ENCODE peak calls at places on chromosome 21, in ten cellular contexts. P is lung microvascular endothelial cell; C is iPS DF 6.9; B is stimulated activated naive B cell treated with anti-CD40 and anti-IgM and Interleukin-4, amounts not matched to agents 10 μg/mL and 1 μg/mL and 100 μg/mL, for 72 hours; R is kidney; O is hypothalamus; H is M059J; N is NCI-H446 treated with DMSO at 0.1 percent for 48 hours; J is amniotic stem cell; Q is fibroblast of the conjunctiva. I is an unnamed sample.

GRCh38 chr21:36211660-36212512 is 55.3 kb downstream of the DOP1B start:
- DNase-seq in N (no peak), P (peak; percentile 30), H (peak; percentile 97), R (peak; percentile 5), J (peak; percentile 46), C (no peak), Q (peak; percentile 42), B (no peak), O (no peak), I (peak; percentile 89)

GRCh38 chr21:34692458-34693020 is 23.7 kb downstream of the CLIC6 start:
- DNase-seq in O (no peak), B (no peak), Q (no peak), P (no peak), C (no peak), H (no peak), N (no peak), R (no peak), J (no peak), I (no peak)

GRCh38 chr21:41970099-41970391 is 16.2 kb upstream of the C2CD2 start:
- DNase-seq in O (no peak), H (no peak), B (no peak), Q (no peak), N (no peak), P (no peak), C (no peak), J (no peak), R (no peak), I (no peak)

GRCh38 chr21:39125752-39126485 is 57.3 kb downstream of the PSMG1 start:
- DNase-seq in H (peak; percentile 80), P (peak; percentile 76), B (peak; percentile 16), R (no peak), J (peak; percentile 65), N (peak; percentile 4), Q (peak; percentile 69), O (no peak), C (peak; percentile 77), I (peak; percentile 70)

GRCh38 chr21:15932681-15933200 is 203.0 kb downstream of the USP25 start:
- DNase-seq in O (no peak), J (no peak), Q (no peak), N (no peak), B (no peak), H (no peak), C (no peak), R (no peak), P (no peak), I (no peak)

GRCh38 chr21:37139902-37140301 is 66.8 kb downstream of the TTC3 start:
- DNase-seq in P (no peak), N (no peak), Q (no peak), O (no peak), C (peak; percentile 18), R (no peak), B (no peak), J (no peak), H (peak; percentile 55), I (no peak)

GRCh38 chr21:41562101-41563000 is 54.4 kb upstream of the TMPRSS2 start:
- DNase-seq in R (peak; percentile 88), Q (no peak), H (peak; percentile 76), P (no peak), B (no peak), N (no peak), C (no peak), J (no peak), O (no peak), I (peak; percentile 96)

GRCh38 chr21:45256021-45256911 is 31.4 kb downstream of the POFUT2 start:
- DNase-seq in B (no peak), J (no peak), N (no peak), R (peak; percentile 67), C (no peak), O (no peak), H (no peak), Q (no peak), P (no peak), I (no peak)

GRCh38 chr21:37375866-37376574 is 9.4 kb downstream of the DYRK1A start:
- DNase-seq in O (no peak), N (no peak), H (no peak), B (no peak), C (no peak), J (no peak), P (no peak), Q (no peak), R (no peak), I (no peak)

GRCh38 chr21:39904457-39904856 is 37.2 kb downstream of the PCP4 start:
- DNase-seq in N (no peak), O (no peak), C (no peak), J (no peak), Q (no peak), B (no peak), R (no peak), H (no peak), P (no peak), I (no peak)

GRCh38 chr21:17783816-17784598 is 35.1 kb downstream of the C21orf91 start:
- DNase-seq in C (no peak), H (no peak), N (no peak), P (no peak), R (no peak), O (no peak), J (no peak), Q (no peak), B (no peak), I (no peak)

GRCh38 chr21:26449161-26449560 is 123.9 kb downstream of the CYYR1 start:
- DNase-seq in Q (no peak), H (peak; percentile 9), O (no peak), N (no peak), R (no peak), P (no peak), J (no peak), B (no peak), C (no peak), I (peak; percentile 15)

GRCh38 chr21:43938751-43939442 is 73.2 kb upstream of the TRAPPC10 start:
- DNase-seq in R (peak; percentile 88), J (no peak), O (peak; percentile 21), P (peak; percentile 72), Q (peak; percentile 26), B (peak; percentile 80), C (peak; percentile 37), N (no peak), H (peak; percentile 19), I (peak; percentile 37)

GRCh38 chr21:38506606-38507331 is 8.5 kb upstream of the ERG start:
- DNase-seq in B (no peak), H (peak; percentile 14), J (no peak), P (peak; percentile 61), N (no peak), Q (no peak), O (no peak), R (no peak), C (no peak), I (peak; percentile 67)

GRCh38 chr21:46183910-46184624 is at the start of gene SPATC1L:
- DNase-seq in C (no peak), Q (no peak), B (peak; percentile 50), O (no peak), N (peak; percentile 42), R (peak; percentile 90), H (peak; percentile 69), P (no peak), J (peak; percentile 36), I (peak; percentile 71)

GRCh38 chr21:42073140-42074099 is 2.3 kb downstream of the UMODL1 start:
- DNase-seq in R (peak; percentile 59), J (no peak), Q (no peak), N (no peak), H (no peak), C (no peak), P (peak; percentile 13), B (no peak), O (no peak), I (no peak)

GRCh38 chr21:40043866-40044265 is 176.6 kb downstream of the PCP4 start:
- DNase-seq in O (no peak), J (no peak), C (no peak), N (no peak), H (no peak), Q (no peak), P (no peak), B (no peak), R (no peak), I (no peak)

GRCh38 chr21:34579411-34579810 is 35.5 kb downstream of the RCAN1 start:
- DNase-seq in J (no peak), R (no peak), P (no peak), Q (peak; percentile 14), O (no peak), H (peak; percentile 81), N (no peak), C (no peak), B (no peak), I (peak; percentile 35)

GRCh38 chr21:24894324-24894723 is 713.0 kb downstream of the MRPL39 start:
- DNase-seq in O (no peak), R (no peak), C (no peak), Q (no peak), J (no peak), B (no peak), N (no peak), P (no peak), H (no peak), I (no peak)

GRCh38 chr21:34913786-34914185 is 135.3 kb downstream of the RUNX1 start:
- DNase-seq in R (no peak), Q (no peak), B (no peak), O (no peak), N (no peak), P (no peak), H (no peak), C (no peak), J (no peak), I (no peak)

GRCh38 chr21:34800797-34801518 is 132.2 kb downstream of the CLIC6 start:
- DNase-seq in B (no peak), N (no peak), O (no peak), J (no peak), C (no peak), R (no peak), H (no peak), P (no peak), Q (no peak), I (no peak)

GRCh38 chr21:32299695-32300094 is 1.0 kb downstream of the MRAP start:
- DNase-seq in Q (no peak), R (no peak), B (no peak), H (no peak), P (no peak), N (no peak), O (no peak), C (no peak), J (no peak), I (no peak)

GRCh38 chr21:25506887-25507286 is 100.4 kb downstream of the MRPL39 start:
- DNase-seq in B (no peak), P (no peak), C (no peak), O (no peak), H (no peak), Q (peak; percentile 65), N (no peak), J (peak; percentile 28), R (no peak), I (no peak)

GRCh38 chr21:43306911-43307676 is 119.8 kb downstream of the SIK1 start:
- DNase-seq in P (peak; percentile 51), H (peak; percentile 96), Q (no peak), N (no peak), B (peak; percentile 86), C (no peak), J (no peak), R (peak; percentile 91), O (no peak), I (peak; percentile 94)